ENCODE peak calls at places on chromosomes 11 and 22, in seven cellular contexts. Y, G, M, X, W, K and Q are unnamed samples.

GRCh38 chr11:90309693-90310092 is 86.8 kb upstream of the CHORDC1 start:
- DNase-seq in Y (no peak), G (no peak), M (no peak), X (no peak), W (no peak), K (no peak), Q (no peak)

GRCh38 chr11:89498845-89499448 is 7.8 kb upstream of the NOX4 start:
- DNase-seq in Y (peak), G (no peak), M (no peak), X (peak), W (no peak), K (no peak), Q (no peak)

GRCh38 chr11:22169833-22170232 is 23.1 kb upstream of the ANO5 start:
- DNase-seq in Y (no peak), G (no peak), M (no peak), X (no peak), W (no peak), K (peak), Q (no peak)

GRCh38 chr22:21907638-21908522 is 40.4 kb upstream of the MAPK1 start:
- DNase-seq in Y (no peak), G (no peak), M (no peak), X (peak), W (no peak), K (no peak), Q (no peak)

GRCh38 chr22:28899199-28899853 is 16.0 kb downstream of the ZNRF3 start:
- DNase-seq in Y (no peak), G (no peak), M (no peak), X (no peak), W (no peak), K (peak), Q (no peak)

GRCh38 chr11:114556135-114556534 is 3.5 kb downstream of the NXPE1 start:
- DNase-seq in Y (no peak), G (no peak), M (no peak), X (no peak), W (no peak), K (no peak), Q (no peak)

GRCh38 chr22:22884888-22885840 is 2.5 kb upstream of the IGLL5 start:
- DNase-seq in Y (peak), G (no peak), M (no peak), X (no peak), W (peak), K (no peak), Q (no peak)

GRCh38 chr11:35614949-35615569 is 3.2 kb upstream of the FJX1 start:
- DNase-seq in Y (no peak), G (no peak), M (no peak), X (no peak), W (no peak), K (no peak), Q (no peak)

GRCh38 chr11:87120937-87121336 is 83.2 kb downstream of the TMEM135 start:
- DNase-seq in Y (no peak), G (no peak), M (no peak), X (no peak), W (no peak), K (no peak), Q (no peak)

GRCh38 chr11:46307785-46308341 is 30.4 kb downstream of the CREB3L1 start:
- DNase-seq in Y (no peak), G (no peak), M (no peak), X (no peak), W (no peak), K (no peak), Q (no peak)

GRCh38 chr11:19441752-19442553 is 201.2 kb upstream of the E2F8 start:
- DNase-seq in Y (no peak), G (peak), M (peak), X (no peak), W (no peak), K (peak), Q (no peak)

GRCh38 chr11:62438641-62439040 is 19.8 kb downstream of the SCGB1A1 start:
- DNase-seq in Y (no peak), G (no peak), M (no peak), X (no peak), W (no peak), K (no peak), Q (no peak)

GRCh38 chr11:113114452-113115027 is 153.3 kb downstream of the NCAM1 start:
- DNase-seq in Y (peak), G (no peak), M (peak), X (peak), W (no peak), K (peak), Q (peak)

GRCh38 chr11:46200537-46201281 is 76.8 kb upstream of the CREB3L1 start:
- DNase-seq in Y (no peak), G (peak), M (no peak), X (no peak), W (no peak), K (peak), Q (no peak)

GRCh38 chr11:132312161-132312560 is 941.7 kb downstream of the NTM start:
- DNase-seq in Y (no peak), G (no peak), M (no peak), X (no peak), W (no peak), K (peak), Q (no peak)

GRCh38 chr11:36432093-36432469 is 78.0 kb downstream of the TRAF6 start:
- DNase-seq in Y (no peak), G (no peak), M (no peak), X (no peak), W (no peak), K (no peak), Q (no peak)

GRCh38 chr11:72813740-72814138 is 472 bp upstream of the ATG16L2 start:
- DNase-seq in Y (peak), G (peak), M (peak), X (peak), W (no peak), K (peak), Q (peak)

GRCh38 chr11:116062526-116063171 is 558.4 kb upstream of the CADM1 start:
- DNase-seq in Y (no peak), G (no peak), M (no peak), X (no peak), W (no peak), K (no peak), Q (no peak)

GRCh38 chr22:29786026-29786425 is 18.9 kb downstream of the UQCR10 start:
- DNase-seq in Y (no peak), G (no peak), M (peak), X (no peak), W (no peak), K (no peak), Q (no peak)

GRCh38 chr22:26617251-26618199 is at the start of gene CRYBB1:
- DNase-seq in Y (peak), G (no peak), M (no peak), X (no peak), W (no peak), K (peak), Q (no peak)

GRCh38 chr22:43090130-43090789 is 1.1 kb upstream of the TTLL1 start:
- DNase-seq in Y (peak), G (peak), M (peak), X (no peak), W (no peak), K (peak), Q (peak)

GRCh38 chr11:112773256-112773655 is 188.0 kb upstream of the NCAM1 start:
- DNase-seq in Y (no peak), G (no peak), M (no peak), X (no peak), W (no peak), K (no peak), Q (no peak)

GRCh38 chr22:50186181-50186731 is 543 bp downstream of the TRABD start:
- DNase-seq in Y (no peak), G (no peak), M (no peak), X (no peak), W (no peak), K (no peak), Q (no peak)

GRCh38 chr11:86805873-86806310 is 5.5 kb downstream of the PRSS23 start:
- DNase-seq in Y (no peak), G (no peak), M (no peak), X (no peak), W (no peak), K (no peak), Q (no peak)

GRCh38 chr11:86214710-86215109 is 29.8 kb upstream of the EED start:
- DNase-seq in Y (no peak), G (no peak), M (no peak), X (no peak), W (no peak), K (no peak), Q (no peak)

GRCh38 chr22:44130076-44130711 is 50.5 kb upstream of the PARVG start:
- DNase-seq in Y (no peak), G (no peak), M (no peak), X (no peak), W (no peak), K (peak), Q (no peak)

GRCh38 chr22:40243891-40244290 is 66.2 kb downstream of the TNRC6B start:
- DNase-seq in Y (no peak), G (no peak), M (no peak), X (no peak), W (no peak), K (no peak), Q (no peak)

GRCh38 chr11:93662177-93662575 is 694 bp downstream of the CEP295 start:
- DNase-seq in Y (no peak), G (no peak), M (no peak), X (no peak), W (no peak), K (no peak), Q (no peak)

GRCh38 chr11:6611092-6612007 is 666 bp downstream of the TAF10 start:
- DNase-seq in Y (peak), G (no peak), M (no peak), X (peak), W (no peak), K (peak), Q (peak)
- TF ChIP-seq POLR2A in Y (no peak), G (no peak), M (no peak), X (no peak), W (no peak), K (no peak), Q (no peak)

DNA sequence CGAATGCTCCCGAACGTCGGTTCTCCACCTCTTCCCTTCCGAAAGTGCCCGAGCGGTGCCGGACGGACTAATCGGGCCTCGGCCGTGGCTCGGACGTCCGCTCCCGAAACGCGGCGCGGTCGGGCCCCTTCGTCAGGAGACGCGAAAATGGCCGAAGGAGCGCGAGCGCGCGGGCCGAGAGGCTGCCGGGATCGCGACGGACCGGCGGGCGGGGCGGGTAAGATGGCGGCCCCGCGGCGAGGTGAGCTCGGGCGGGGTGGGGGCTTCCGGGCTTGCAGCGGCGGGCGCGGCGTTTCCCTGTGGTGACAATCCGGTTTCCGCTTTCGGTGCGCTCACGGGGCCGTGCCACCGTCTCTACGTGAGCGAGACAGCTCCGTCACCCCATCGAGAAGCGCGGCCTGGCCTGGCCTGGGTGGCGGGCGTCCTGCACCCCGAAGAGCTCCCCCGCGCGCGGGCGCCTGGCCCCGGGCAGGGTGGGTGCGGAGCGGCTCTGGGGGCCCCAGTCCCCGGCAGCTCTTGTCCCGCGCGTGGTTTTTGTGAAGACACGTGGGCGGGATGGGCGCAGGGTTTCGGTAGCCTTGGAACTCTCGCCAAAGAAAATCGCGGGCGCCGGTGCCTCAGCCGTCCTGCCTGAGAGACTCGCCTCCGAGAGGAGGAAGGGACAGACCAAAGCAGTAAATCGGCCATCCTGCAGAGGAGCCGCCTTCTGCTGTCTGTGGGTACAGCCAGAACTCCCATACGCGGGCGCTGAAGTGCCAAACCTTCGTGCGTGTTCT is at the start of gene TMEM80:
- DNase-seq in Y (peak), G (peak), M (peak), X (peak), W (peak), K (peak), Q (peak)
- TF ChIP-seq POLR2A in Y (peak), G (peak), M (no peak), X (peak), W (peak), K (peak), Q (no peak)

GRCh38 chr11:64224151-64224890 is 1.7 kb downstream of the TRPT1 start:
- DNase-seq in Y (no peak), G (peak), M (no peak), X (peak), W (no peak), K (no peak), Q (no peak)
- TF ChIP-seq POLR2A in Y (no peak), G (no peak), M (no peak), X (no peak), W (no peak), K (no peak), Q (no peak)

DNA sequence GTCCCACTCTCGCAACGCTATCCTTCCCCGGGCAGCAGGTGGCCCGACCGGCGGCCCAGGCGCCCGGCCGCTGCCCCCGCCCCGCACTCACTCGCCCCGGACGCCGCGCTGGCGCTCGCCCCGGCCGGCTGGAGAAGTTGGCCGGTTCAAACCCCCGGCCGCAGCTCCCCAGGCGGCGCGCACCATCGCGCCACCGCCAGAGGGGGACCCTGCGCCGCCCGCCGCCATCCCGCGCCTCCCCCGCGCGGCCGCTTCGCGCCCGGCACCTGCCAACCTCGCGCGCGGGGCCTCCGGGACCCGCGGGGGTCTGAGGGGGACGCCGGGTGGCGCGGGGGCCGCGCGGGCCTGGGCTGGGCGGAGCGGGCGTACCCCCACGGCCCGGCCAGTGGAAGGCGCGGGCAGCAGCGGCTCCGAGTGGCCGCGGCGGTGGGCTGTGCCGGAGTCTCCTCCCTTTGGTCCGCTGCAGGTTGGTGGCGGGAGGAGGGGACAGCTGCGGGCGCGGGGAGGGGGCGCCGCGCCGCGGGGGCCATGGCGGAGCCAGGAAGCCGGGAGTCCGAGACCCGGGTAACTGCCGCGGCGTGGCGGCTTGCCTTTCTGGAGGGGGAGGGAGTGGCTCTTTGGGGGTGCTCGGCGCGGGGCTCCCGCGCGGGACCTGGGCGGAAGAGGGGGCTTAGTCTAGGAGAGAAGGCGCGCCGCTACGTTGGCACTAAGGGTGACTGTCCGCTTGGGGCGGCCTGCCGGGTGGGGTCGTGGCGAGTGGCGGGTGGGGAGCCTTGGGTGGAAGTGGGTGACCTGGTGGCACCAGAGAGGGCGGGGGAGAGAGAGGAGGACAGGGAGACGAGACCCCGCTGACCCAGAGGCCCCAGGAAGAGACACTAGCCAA is at the start of the genes MPST and TST:
- DNase-seq in Y (peak), G (peak), M (peak), X (peak), W (no peak), K (peak), Q (peak)
- TF ChIP-seq POLR2A in Y (peak), G (peak), M (no peak), X (peak), W (peak), K (peak), Q (peak)

DNA sequence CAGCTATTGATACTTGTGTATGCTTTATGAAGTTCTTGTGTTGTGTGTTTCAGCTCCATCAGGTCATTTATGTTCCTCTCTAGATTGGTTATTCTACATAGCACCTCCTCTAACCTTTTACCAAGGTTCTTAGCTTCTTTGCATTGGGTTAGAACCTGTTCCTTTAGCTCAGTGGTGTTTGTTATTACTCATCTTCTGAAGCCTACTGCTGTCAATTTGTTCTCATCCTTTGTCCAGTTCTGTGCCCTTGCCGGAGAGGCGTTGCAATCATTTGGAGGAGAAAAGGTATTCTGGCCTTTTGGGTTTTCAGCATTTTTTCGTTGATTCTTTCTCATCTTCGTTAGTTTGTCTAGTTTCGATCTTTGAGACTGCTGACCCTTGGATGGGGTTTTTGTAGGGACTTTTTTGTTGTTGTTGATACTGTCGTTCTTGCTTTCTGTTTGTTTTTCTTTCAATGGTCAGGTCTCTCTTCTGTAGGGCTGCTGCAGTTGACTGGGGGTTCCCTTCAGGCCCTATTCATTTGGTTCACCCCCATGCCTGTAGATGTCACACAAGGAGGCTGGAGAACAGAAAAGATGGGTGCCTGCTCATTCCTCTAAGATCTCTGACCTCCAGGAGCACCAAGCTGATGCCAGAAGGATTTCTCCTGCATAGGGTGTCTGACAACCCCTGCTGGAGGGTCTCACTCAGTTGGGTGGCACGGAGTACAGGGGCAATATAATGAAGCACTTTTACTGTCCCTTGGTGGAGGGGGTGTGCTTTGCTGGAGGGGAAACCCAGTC is 35.9 kb upstream of the MUC15 start:
- DNase-seq in Y (no peak), G (no peak), M (no peak), X (no peak), W (no peak), K (no peak), Q (no peak)
- TF ChIP-seq POLR2A in Y (no peak), G (no peak), M (no peak), X (no peak), W (no peak), K (no peak), Q (no peak)

GRCh38 chr11:65109231-65110198 is 2.2 kb upstream of the TM7SF2 start:
- DNase-seq in Y (no peak), G (no peak), M (no peak), X (no peak), W (no peak), K (no peak), Q (no peak)
- TF ChIP-seq POLR2A in Y (no peak), G (no peak), M (no peak), X (no peak), W (no peak), K (no peak), Q (no peak)

GRCh38 chr11:76444384-76445121 is at the start of gene EMSY:
- DNase-seq in Y (peak), G (peak), M (peak), X (peak), W (peak), K (peak), Q (peak)
- TF ChIP-seq POLR2A in Y (peak), G (peak), M (no peak), X (peak), W (peak), K (peak), Q (peak)